ENCODE peak calls at places on chromosomes 3 and 15, in ten cellular contexts. A, Z, P, X, H, E, B, Q, U and T are unnamed samples.

GRCh38 chr15:99098991-99099390 is 5.9 kb upstream of the SYNM start:
- DNase-seq in H (no peak), E (no peak), X (no peak), P (no peak), Z (no peak), U (no peak), Q (no peak), A (no peak), B (no peak), T (no peak)

GRCh38 chr3:139564290-139564861 is 24.8 kb upstream of the RBP1 start:
- DNase-seq in P (no peak), H (peak), U (no peak), Z (no peak), Q (no peak), X (no peak), B (no peak), E (no peak), A (no peak), T (peak)

GRCh38 chr3:19934098-19934566 is at the start of gene EFHB:
- DNase-seq in Q (peak), A (peak), B (peak), E (peak), X (peak), P (peak), Z (peak), U (no peak), H (peak), T (peak)

GRCh38 chr3:182165234-182165633 is 453.5 kb downstream of the SOX2 start:
- DNase-seq in E (no peak), X (no peak), H (no peak), A (peak), Q (no peak), U (no peak), B (no peak), Z (no peak), P (no peak), T (no peak)

GRCh38 chr3:121482651-121483050 is 63.1 kb downstream of the POLQ start:
- DNase-seq in H (no peak), P (peak), Z (no peak), X (no peak), Q (no peak), U (no peak), A (peak), E (peak), B (no peak), T (no peak)

GRCh38 chr3:14784087-14784596 is 34.6 kb upstream of the FGD5 start:
- DNase-seq in P (no peak), Z (no peak), U (no peak), Q (no peak), E (no peak), X (no peak), H (no peak), B (no peak), A (no peak), T (peak)

GRCh38 chr3:133040696-133041523 is 2.7 kb downstream of the TMEM108 start:
- DNase-seq in P (peak), U (peak), E (peak), X (peak), Q (peak), Z (peak), B (peak), H (peak), A (peak), T (peak)

GRCh38 chr3:172557515-172558220 is 34.4 kb upstream of the TNFSF10 start:
- DNase-seq in Z (no peak), B (no peak), X (no peak), E (no peak), U (no peak), Q (peak), P (peak), H (no peak), A (peak), T (no peak)

GRCh38 chr3:100297784-100298183 is 36.8 kb upstream of the NIT2 start:
- DNase-seq in Z (no peak), P (peak), H (no peak), B (no peak), E (no peak), A (peak), Q (no peak), U (no peak), X (no peak), T (no peak)

GRCh38 chr3:45479627-45480026 is 91.3 kb downstream of the LARS2 start:
- DNase-seq in Q (peak), H (peak), B (no peak), Z (no peak), E (peak), U (no peak), P (peak), A (peak), X (no peak), T (no peak)

GRCh38 chr3:146712826-146713225 is 107.7 kb upstream of the PLSCR5 start:
- DNase-seq in E (no peak), Q (no peak), Z (no peak), A (no peak), H (no peak), U (no peak), B (no peak), X (no peak), P (no peak), T (no peak)

GRCh38 chr15:51121118-51121517 is 26.4 kb upstream of the TNFAIP8L3 start:
- DNase-seq in P (peak), A (peak), Q (peak), B (no peak), H (peak), E (peak), Z (no peak), X (no peak), U (no peak), T (peak)

GRCh38 chr3:106083854-106084253 is 215.0 kb upstream of the CBLB start:
- DNase-seq in B (no peak), U (no peak), P (no peak), E (no peak), X (no peak), H (no peak), Z (no peak), Q (no peak), A (no peak), T (no peak)

GRCh38 chr3:73470851-73471250 is 153.9 kb downstream of the PDZRN3 start:
- DNase-seq in X (no peak), P (no peak), H (no peak), U (no peak), A (no peak), Q (no peak), Z (no peak), E (no peak), B (no peak), T (no peak)

DNA sequence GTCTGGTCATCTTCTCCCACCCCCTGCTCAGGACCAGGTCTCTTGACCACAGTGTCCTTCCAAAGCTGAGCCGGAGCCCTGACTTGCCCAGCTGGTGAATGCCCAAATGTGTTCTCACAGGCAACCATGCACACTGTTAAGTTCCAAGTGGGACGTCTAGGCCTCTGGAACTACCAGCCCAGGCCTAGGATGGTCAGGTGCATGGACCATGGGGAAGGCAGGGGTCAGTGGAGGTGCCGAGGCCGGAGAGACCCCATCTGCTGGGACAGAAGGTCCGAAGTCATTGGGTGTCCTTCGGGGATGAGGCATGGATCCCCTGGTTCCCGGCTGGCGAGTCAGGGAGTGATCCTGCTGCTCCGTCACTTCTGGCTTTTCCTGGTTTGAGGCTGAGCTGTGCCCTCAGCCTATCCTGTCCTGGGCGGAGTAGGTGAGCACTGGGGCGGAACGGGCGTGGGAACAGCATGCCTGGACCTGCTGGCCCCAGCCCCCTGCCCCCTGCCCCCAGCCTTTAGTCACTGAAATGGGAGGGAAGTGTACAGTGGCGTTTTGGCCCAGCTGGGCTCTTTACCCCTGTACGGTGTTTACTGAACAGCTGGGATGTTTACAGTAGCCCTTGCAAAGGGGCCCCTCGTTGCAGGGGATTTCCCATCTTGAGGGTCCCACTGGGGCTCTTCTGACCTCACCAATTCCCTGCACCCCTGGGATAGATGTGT is 12.1 kb downstream of the SEMA3F start:
- DNase-seq in U (no peak), X (no peak), P (peak), Z (no peak), E (peak), H (no peak), B (peak), Q (peak), A (peak), T (peak)
- H3K9ac ChIP-seq in U (no peak), X (no peak), P (no peak), Z (no peak), E (no peak), H (peak), B (peak), Q (peak), A (no peak), T (no peak)

GRCh38 chr15:35674873-35675781 is 129.2 kb upstream of the DPH6 start:
- DNase-seq in P (peak), B (no peak), Q (no peak), H (no peak), E (peak), X (no peak), Z (no peak), A (peak), U (peak), T (no peak)
- H3K9ac ChIP-seq in P (no peak), B (no peak), Q (no peak), H (no peak), E (peak), X (no peak), Z (no peak), A (no peak), U (no peak), T (no peak)

DNA sequence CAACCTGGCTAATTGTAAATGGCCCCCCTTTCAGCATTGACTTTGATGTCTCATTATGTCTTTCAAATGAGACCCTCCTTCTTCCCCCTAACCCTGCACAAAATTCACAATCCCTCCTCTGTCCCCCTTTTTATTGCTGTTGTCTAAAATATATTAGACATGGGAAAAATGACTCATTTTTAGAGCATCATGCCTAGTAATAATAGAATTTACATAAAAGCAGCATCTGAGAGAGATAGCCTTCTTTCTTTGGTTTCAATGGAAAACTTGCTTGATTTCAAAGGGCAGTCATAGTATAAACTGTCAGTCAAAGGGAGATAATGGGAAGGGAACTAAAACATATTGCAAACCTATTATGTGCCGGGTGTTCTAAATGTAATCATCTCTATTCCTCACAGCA is 34.6 kb upstream of the GREM1 start:
- DNase-seq in B (no peak), X (no peak), U (no peak), E (no peak), Q (no peak), A (peak), P (no peak), Z (no peak), H (no peak), T (no peak)
- H3K9ac ChIP-seq in B (no peak), X (no peak), U (no peak), E (peak), Q (no peak), A (no peak), P (no peak), Z (no peak), H (no peak), T (no peak)

GRCh38 chr3:65888980-65889706 is 149.6 kb downstream of the MAGI1 start:
- DNase-seq in Z (no peak), Q (no peak), A (peak), H (peak), X (no peak), P (peak), E (peak), B (no peak), U (no peak), T (no peak)

GRCh38 chr3:65890328-65890727 is 148.4 kb downstream of the MAGI1 start:
- DNase-seq in U (no peak), X (no peak), Z (no peak), P (no peak), Q (no peak), A (no peak), E (no peak), H (no peak), B (no peak), T (no peak)

GRCh38 chr3:65893631-65894030 is 145.1 kb downstream of the MAGI1 start:
- DNase-seq in X (no peak), Z (no peak), H (no peak), A (no peak), P (no peak), Q (no peak), U (no peak), E (no peak), B (no peak), T (no peak)

GRCh38 chr3:65886376-65886775 is 152.3 kb downstream of the MAGI1 start:
- DNase-seq in Q (no peak), B (no peak), Z (no peak), E (no peak), U (no peak), A (no peak), X (no peak), H (no peak), P (no peak), T (no peak)

GRCh38 chr3:65889707-65890099 is 149.0 kb downstream of the MAGI1 start:
- DNase-seq in Z (no peak), H (no peak), Q (no peak), E (no peak), A (no peak), U (no peak), B (no peak), X (no peak), P (no peak), T (no peak)
- H3K9ac ChIP-seq in Z (no peak), H (no peak), Q (no peak), E (peak), A (no peak), U (no peak), B (no peak), X (no peak), P (no peak), T (no peak)

GRCh38 chr3:58666683-58667082 is at the start of gene FAM3D:
- DNase-seq in E (no peak), P (no peak), U (no peak), A (no peak), X (no peak), Q (no peak), Z (no peak), H (no peak), B (peak), T (no peak)
- H3K9ac ChIP-seq in E (no peak), P (no peak), U (no peak), A (no peak), X (no peak), Q (no peak), Z (no peak), H (no peak), B (peak), T (no peak)

GRCh38 chr3:36866358-36866757 is 78.5 kb downstream of the TRANK1 start:
- DNase-seq in Q (no peak), X (no peak), E (peak), P (no peak), U (no peak), Z (no peak), H (no peak), B (no peak), A (peak), T (no peak)
- H3K9ac ChIP-seq in Q (no peak), X (no peak), E (peak), P (no peak), U (no peak), Z (no peak), H (no peak), B (no peak), A (no peak), T (no peak)